ENCODE peak calls at places on chromosomes 6 and 20, in ten cellular contexts. M, O, V, C, P, G, B, I, Y and T are unnamed samples.

GRCh38 chr6:142984386-142984785 is 39.4 kb upstream of the HIVEP2 start:
- DNase-seq in B (no peak), P (no peak), O (no peak), I (no peak), M (no peak), Y (no peak), G (no peak), C (no peak), V (no peak), T (no peak)

GRCh38 chr20:61891916-61892649 is 173.6 kb downstream of the TAF4 start:
- DNase-seq in G (no peak), I (no peak), V (no peak), Y (no peak), B (no peak), P (no peak), C (no peak), M (no peak), O (no peak), T (no peak)

GRCh38 chr6:75348882-75349261 is 64.3 kb upstream of the TMEM30A start:
- DNase-seq in V (no peak), G (no peak), M (no peak), O (no peak), I (no peak), Y (no peak), B (no peak), C (no peak), P (no peak), T (no peak)

GRCh38 chr6:52503853-52504777 is 72.7 kb downstream of the TRAM2 start:
- DNase-seq in O (no peak), M (no peak), V (peak; percentile 99), C (peak; percentile 72), G (no peak), B (peak; percentile 99), I (peak; percentile 61), P (peak; percentile 87), Y (peak; percentile 39), T (no peak)

GRCh38 chr6:84156306-84156705 is 71.1 kb downstream of the CEP162 start:
- DNase-seq in B (no peak), G (no peak), C (no peak), I (no peak), M (no peak), P (no peak), V (no peak), O (no peak), Y (no peak), T (no peak)

GRCh38 chr20:1803216-1804128 is 91.7 kb upstream of the SIRPA start:
- DNase-seq in C (peak; percentile 60), I (peak; percentile 76), G (peak; percentile 84), Y (peak; percentile 70), M (peak; percentile 21), P (peak; percentile 77), O (peak; percentile 93), B (no peak), V (peak; percentile 61), T (no peak)

GRCh38 chr20:57582432-57583288 is 21.8 kb downstream of the PCK1 start:
- DNase-seq in I (peak; percentile 74), C (peak; percentile 64), Y (peak; percentile 62), G (no peak), P (peak; percentile 76), B (no peak), O (peak; percentile 64), M (peak; percentile 42), V (no peak), T (peak; percentile 66)

GRCh38 chr20:1617055-1617454 is 2.8 kb downstream of the SIRPB1 start:
- DNase-seq in V (no peak), Y (no peak), M (no peak), O (no peak), B (no peak), C (no peak), P (peak; percentile 34), I (no peak), G (no peak), T (no peak)

GRCh38 chr6:108944707-108945685 is 96.8 kb downstream of the ARMC2 start:
- DNase-seq in G (no peak), P (peak; percentile 89), V (no peak), O (no peak), Y (peak; percentile 85), B (peak; percentile 75), M (no peak), C (peak; percentile 93), I (no peak), T (no peak)

GRCh38 chr6:107707346-107708270 is 116.5 kb downstream of the SCML4 start:
- DNase-seq in M (no peak), I (no peak), O (no peak), B (no peak), C (no peak), P (no peak), G (no peak), V (no peak), Y (no peak), T (no peak)

GRCh38 chr6:138724015-138724414 is 49.6 kb upstream of the CCDC28A start:
- DNase-seq in P (peak; percentile 63), B (no peak), G (no peak), V (no peak), Y (no peak), O (no peak), M (no peak), I (no peak), C (no peak), T (no peak)

GRCh38 chr6:13238640-13239216 is 89.6 kb downstream of the TBC1D7 start:
- DNase-seq in P (no peak), B (no peak), C (no peak), M (no peak), G (no peak), I (no peak), O (no peak), V (no peak), Y (no peak), T (no peak)

GRCh38 chr20:35291654-35292503 is at the start of gene FAM83C:
- DNase-seq in P (no peak), Y (no peak), G (no peak), B (no peak), O (no peak), V (no peak), I (no peak), M (no peak), C (no peak), T (no peak)

GRCh38 chr6:87697581-87698552 is 4.2 kb downstream of the AKIRIN2 start:
- DNase-seq in G (no peak), O (peak; percentile 19), V (no peak), P (peak; percentile 95), I (peak; percentile 63), C (peak; percentile 91), B (peak; percentile 27), M (no peak), Y (peak; percentile 91), T (peak; percentile 74)

GRCh38 chr6:90097357-90097756 is 199.3 kb downstream of the BACH2 start:
- DNase-seq in V (no peak), B (no peak), Y (no peak), P (peak; percentile 68), M (no peak), C (no peak), O (no peak), I (no peak), G (no peak), T (no peak)

GRCh38 chr6:90100059-90100665 is 196.5 kb downstream of the BACH2 start:
- DNase-seq in O (no peak), P (peak; percentile 51), C (no peak), V (no peak), Y (no peak), M (no peak), I (no peak), G (no peak), B (peak; percentile 51), T (no peak)

GRCh38 chr6:90098637-90099036 is 198.0 kb downstream of the BACH2 start:
- DNase-seq in G (no peak), B (peak; percentile 23), C (no peak), V (no peak), P (peak; percentile 61), O (no peak), M (no peak), Y (no peak), I (no peak), T (no peak)

GRCh38 chr6:90096818-90097217 is 199.8 kb downstream of the BACH2 start:
- DNase-seq in G (no peak), V (no peak), I (no peak), O (no peak), P (no peak), Y (no peak), B (no peak), M (no peak), C (no peak), T (no peak)

GRCh38 chr6:90098025-90098474 is 198.6 kb downstream of the BACH2 start:
- DNase-seq in V (no peak), Y (peak; percentile 77), G (no peak), I (no peak), M (peak; percentile 58), C (peak; percentile 89), B (peak; percentile 98), P (peak; percentile 99), O (no peak), T (no peak)
- H3K9ac ChIP-seq in V (no peak overlapping the region), Y (peak overlapping the region; percentile 24), G (no peak overlapping the region), I (no peak overlapping the region), M (no peak overlapping the region), C (no peak overlapping the region), B (no peak overlapping the region), P (no peak overlapping the region), O (no peak overlapping the region), T (no peak overlapping the region)

DNA sequence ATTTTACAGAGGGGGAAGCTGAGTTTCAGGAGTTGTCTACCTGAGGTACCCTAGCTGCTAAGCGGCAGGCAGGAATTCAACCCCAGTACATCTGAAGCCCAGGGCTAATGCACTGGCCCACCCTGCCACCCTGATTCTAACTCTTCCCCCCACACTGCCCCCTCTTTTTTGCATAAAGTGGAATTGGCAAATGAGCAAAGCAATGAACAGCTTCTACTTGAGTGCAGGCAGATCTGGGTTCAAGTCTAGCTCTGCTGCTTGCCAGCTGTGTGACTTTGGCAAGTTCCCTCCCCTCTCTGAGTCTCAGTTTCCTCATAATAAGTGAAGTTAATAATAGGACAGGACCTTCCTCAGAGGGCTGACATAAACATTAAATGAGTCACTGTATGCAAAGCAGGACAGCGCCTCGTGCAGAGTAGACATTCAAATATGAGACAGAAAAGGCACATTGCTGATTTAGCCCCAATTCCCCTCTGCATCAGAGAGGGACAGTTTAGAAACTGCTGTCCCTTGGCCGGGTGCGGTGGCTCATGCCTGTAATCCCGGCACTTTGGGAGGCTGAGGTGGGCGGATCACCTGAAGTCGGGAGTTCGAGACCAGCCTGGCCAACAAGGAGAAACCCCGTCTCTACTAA is 4.7 kb downstream of the ADA start:
- DNase-seq in B (no peak), M (peak; percentile 79), G (no peak), C (peak; percentile 77), O (no peak), P (peak; percentile 64), Y (peak; percentile 31), I (no peak), V (no peak), T (no peak)
- H3K9ac ChIP-seq in B (no peak overlapping the region), M (peak overlapping the region; percentile 90), G (no peak overlapping the region), C (no peak overlapping the region), O (no peak overlapping the region), P (no peak overlapping the region), Y (no peak overlapping the region), I (no peak overlapping the region), V (peak overlapping the region; percentile 21), T (no peak overlapping the region)

GRCh38 chr6:44297063-44298038 is 15.8 kb downstream of the AARS2 start:
- DNase-seq in G (no peak), Y (peak; percentile 76), I (peak; percentile 89), B (peak; percentile 21), V (peak; percentile 32), M (no peak), P (peak; percentile 16), C (peak; percentile 29), O (peak; percentile 85), T (no peak)
- H3K9ac ChIP-seq in G (peak overlapping the region; percentile 79), Y (no peak overlapping the region), I (no peak overlapping the region), B (no peak overlapping the region), V (no peak overlapping the region), M (no peak overlapping the region), P (no peak overlapping the region), C (peak overlapping the region; percentile 83), O (no peak overlapping the region), T (no peak overlapping the region)

GRCh38 chr20:63006611-63007471 is at the start of gene BHLHE23:
- DNase-seq in B (no peak), O (peak; percentile 88), C (no peak), I (no peak), P (no peak), M (peak; percentile 94), G (peak; percentile 63), Y (no peak), V (no peak), T (no peak)
- H3K9ac ChIP-seq in B (no peak within 1 kb of the TSS), O (no peak within 1 kb of the TSS), C (no peak within 1 kb of the TSS), I (no peak within 1 kb of the TSS), P (no peak within 1 kb of the TSS), M (peak within 1 kb of the TSS; percentile 95), G (peak within 1 kb of the TSS; percentile 76), Y (no peak within 1 kb of the TSS), V (no peak within 1 kb of the TSS), T (no peak within 1 kb of the TSS)